ENCODE peak calls at places on chromosome X, in five cellular contexts. D is HepG2, H is K562, K is H1, U is GM12878. M is an unnamed sample.

GRCh38 chrX:71579136-71579989 is 1.1 kb downstream of the GCNA start:
- DNase-seq in D (no peak), K (no peak), U (no peak), H (peak; percentile 7), M (peak; percentile 21)

GRCh38 chrX:19739683-19740082 is 147.7 kb downstream of the SH3KBP1 start:
- DNase-seq in H (peak; percentile 65), D (peak; percentile 20), U (no peak), K (peak; percentile 60), M (peak; percentile 64)

GRCh38 chrX:45807572-45808425 is 607.1 kb upstream of the DIPK2B start:
- DNase-seq in K (no peak), D (no peak), U (no peak), H (no peak), M (no peak)

GRCh38 chrX:84188320-84188834 is 378 bp upstream of the RPS6KA6 start:
- DNase-seq in H (no peak), K (peak; percentile 53), U (no peak), D (no peak), M (peak; percentile 48)

GRCh38 chrX:123648028-123648810 is 84.6 kb downstream of the THOC2 start:
- DNase-seq in D (peak; percentile 81), K (peak; percentile 54), H (peak; percentile 9), U (no peak), M (peak; percentile 60)

GRCh38 chrX:71107762-71108360 is 1.3 kb upstream of the CXorf65 start:
- DNase-seq in K (no peak), H (peak; percentile 69), U (no peak), D (no peak), M (no peak)

GRCh38 chrX:19875051-19875432 is 12.4 kb downstream of the SH3KBP1 start:
- DNase-seq in K (no peak), H (no peak), U (no peak), D (no peak), M (no peak)

GRCh38 chrX:52082578-52082977 is 13.6 kb upstream of the MAGED4B start:
- DNase-seq in H (no peak), D (no peak), U (no peak), K (no peak), M (no peak)

GRCh38 chrX:39734174-39734776 is 363.5 kb downstream of the BCOR start:
- DNase-seq in K (no peak), H (no peak), D (no peak), U (no peak), M (no peak)

GRCh38 chrX:45824471-45824870 is 623.8 kb upstream of the DIPK2B start:
- DNase-seq in H (peak; percentile 27), K (no peak), D (peak; percentile 11), U (no peak), M (peak; percentile 31)

GRCh38 chrX:111376897-111377601 is 34.9 kb downstream of the DCX start:
- DNase-seq in U (no peak), D (no peak), K (no peak), H (no peak), M (peak; percentile 6)
- TF ChIP-seq ATF2 in U (no peak), D (no peak), K (no peak), H (no peak), M (no peak)

DNA sequence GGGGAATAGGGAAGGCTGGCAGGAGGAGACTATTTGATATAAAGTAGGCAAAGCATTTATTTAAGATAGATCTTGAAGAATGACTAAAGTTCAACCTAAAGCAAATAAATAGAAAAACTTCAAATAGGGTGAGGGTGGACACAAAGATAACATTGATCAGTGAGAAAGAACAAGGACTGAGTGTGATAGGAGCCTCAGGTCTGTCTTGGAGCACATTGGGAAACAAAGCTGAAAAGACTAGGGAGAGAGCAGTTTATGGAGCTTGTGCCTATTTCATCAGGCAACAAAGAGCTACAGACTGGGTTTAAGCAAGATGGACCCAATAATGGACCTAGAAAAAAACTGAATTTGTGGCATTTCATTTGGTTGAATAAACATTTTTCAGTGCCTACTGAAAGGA is 425.6 kb downstream of the SMARCA1 start:
- DNase-seq in H (no peak), U (no peak), K (no peak), D (peak; percentile 77), M (no peak)
- TF ChIP-seq ATF2 in H (no peak), U (no peak), K (no peak), D (no peak), M (no peak)

GRCh38 chrX:21374994-21375794 is 976 bp downstream of the CNKSR2 start:
- DNase-seq in U (no peak), D (no peak), K (peak; percentile 49), H (no peak), M (peak; percentile 10)
- TF ChIP-seq ATF2 in U (no peak), D (no peak), K (no peak), H (no peak), M (no peak)

GRCh38 chrX:110182362-110182761 is 135.5 kb downstream of the AMMECR1 start:
- DNase-seq in U (no peak), H (no peak), K (no peak), D (no peak), M (no peak)
- TF ChIP-seq ATF2 in U (no peak), H (no peak), K (no peak), D (no peak), M (no peak)

DNA sequence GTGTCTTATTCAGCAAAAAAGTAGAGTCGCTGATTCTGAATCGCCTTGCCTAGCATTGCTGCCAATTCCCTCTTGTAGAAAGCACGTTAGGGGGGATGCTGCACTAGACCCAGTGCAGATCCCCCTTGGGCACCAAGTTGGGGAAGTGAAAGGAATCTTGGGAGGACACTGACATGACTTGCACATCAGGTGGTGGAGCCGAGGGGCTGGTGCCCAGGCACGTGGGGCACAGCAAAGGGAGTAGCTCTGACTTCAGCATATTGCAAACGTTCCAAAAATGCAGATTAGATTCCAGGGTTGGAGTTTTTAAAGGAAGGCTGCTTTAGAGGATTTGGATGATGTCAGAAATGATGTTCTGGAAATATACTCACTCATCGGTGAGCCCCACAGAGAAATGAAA is 47.4 kb upstream of the GPM6B start:
- DNase-seq in H (no peak), D (no peak), U (no peak), K (no peak), M (no peak)
- TF ChIP-seq ATF2 in H (no peak), D (no peak), U (no peak), K (no peak), M (no peak)

GRCh38 chrX:10169180-10169579 is 12.4 kb downstream of the CLCN4 start:
- DNase-seq in U (no peak), K (no peak), D (peak; percentile 78), H (no peak), M (no peak)

GRCh38 chrX:10174051-10174450 is 17.3 kb downstream of the CLCN4 start:
- DNase-seq in H (no peak), U (no peak), D (no peak), K (no peak), M (no peak)

GRCh38 chrX:10173331-10173900 is 16.6 kb downstream of the CLCN4 start:
- DNase-seq in H (peak; percentile 77), D (no peak), K (peak; percentile 60), U (no peak), M (peak; percentile 79)

GRCh38 chrX:10172867-10173266 is 16.1 kb downstream of the CLCN4 start:
- DNase-seq in H (no peak), K (no peak), U (no peak), D (no peak), M (peak; percentile 16)

GRCh38 chrX:10171291-10171690 is 14.5 kb downstream of the CLCN4 start:
- DNase-seq in K (no peak), H (no peak), D (no peak), U (no peak), M (no peak)
- TF ChIP-seq ATF2 in K (no peak), H (no peak), D (no peak), U (no peak), M (no peak)

GRCh38 chrX:129359269-129359668 is 164.0 kb downstream of the SMARCA1 start:
- DNase-seq in U (no peak), K (no peak), H (no peak), D (peak; percentile 5), M (no peak)
- TF ChIP-seq ATF2 in U (no peak), K (no peak), H (no peak), D (no peak), M (no peak)

GRCh38 chrX:41419082-41419481 is 28.1 kb upstream of the NYX start:
- DNase-seq in U (no peak), H (no peak), D (no peak), K (no peak), M (no peak)
- TF ChIP-seq ATF2 in U (no peak), H (no peak), D (no peak), K (no peak), M (no peak)

M was measured in WTC11.